ENCODE peak calls at places on chromosomes 7 and 10, in eight cellular contexts. U is choroid plexus epithelial cell, C is AG10803, X is cardiac fibroblast, L is fibroblast of the aortic adventitia, O is fibroblast of lung, D is body of pancreas, M is suprapubic skin. F is an unnamed sample.

GRCh38 chr10:50594012-50594411 is 29.7 kb downstream of the SGMS1 start:
- DNase-seq in C (peak; percentile 87), M (no peak), U (peak; percentile 90), O (peak; percentile 81), D (no peak), L (peak; percentile 89), X (peak; percentile 94), F (peak; percentile 75)

GRCh38 chr10:49254556-49255318 is 44.2 kb upstream of the C10orf71 start:
- DNase-seq in X (no peak), U (no peak), C (no peak), O (no peak), L (no peak), M (no peak), D (no peak), F (no peak)

GRCh38 chr10:9613338-9613737 is 1404.3 kb upstream of the CELF2 start:
- DNase-seq in M (no peak), C (no peak), X (peak; percentile 53), L (no peak), U (peak; percentile 32), O (peak; percentile 26), D (no peak), F (no peak)

GRCh38 chr7:157302314-157302711 is 34.5 kb upstream of the DNAJB6 start:
- DNase-seq in D (peak; percentile 34), C (peak; percentile 63), L (no peak), X (no peak), M (no peak), O (peak; percentile 29), U (no peak), F (no peak)

GRCh38 chr7:111998326-111998725 is 207.9 kb downstream of the DOCK4 start:
- DNase-seq in D (no peak), C (no peak), L (no peak), X (no peak), O (no peak), M (no peak), U (peak; percentile 38), F (no peak)

GRCh38 chr10:69847883-69848282 is 46.2 kb downstream of the COL13A1 start:
- DNase-seq in L (no peak), O (peak; percentile 47), M (no peak), D (no peak), C (peak; percentile 23), X (peak; percentile 30), U (no peak), F (peak; percentile 28)

GRCh38 chr7:121329460-121330052 is 756 bp downstream of the WNT16 start:
- DNase-seq in D (peak; percentile 35), U (peak; percentile 37), M (no peak), O (peak; percentile 23), C (no peak), L (no peak), X (peak; percentile 33), F (no peak)

GRCh38 chr10:15169555-15170407 is 1.3 kb upstream of the NMT2 start:
- DNase-seq in X (no peak), C (peak; percentile 14), O (no peak), U (peak; percentile 24), D (peak; percentile 16), L (no peak), M (no peak), F (no peak)

GRCh38 chr7:130995252-130996081 is 261.5 kb upstream of the KLF14 start:
- DNase-seq in O (peak; percentile 42), C (no peak), X (no peak), U (peak; percentile 43), D (peak; percentile 51), L (no peak), M (no peak), F (peak; percentile 73)

GRCh38 chr7:120856621-120857352 is 1.2 kb downstream of the TSPAN12 start:
- DNase-seq in C (peak; percentile 2), U (peak; percentile 11), O (peak; percentile 9), L (no peak), X (peak; percentile 24), D (peak; percentile 24), M (peak; percentile 67), F (peak; percentile 15)

GRCh38 chr10:131891196-131891928 is 9.4 kb upstream of the PPP2R2D start:
- DNase-seq in U (no peak), D (peak; percentile 41), L (no peak), O (no peak), X (no peak), M (no peak), C (no peak), F (no peak)

GRCh38 chr10:78700413-78700812 is 368.4 kb upstream of the ZMIZ1 start:
- DNase-seq in D (peak; percentile 43), O (no peak), U (peak; percentile 32), L (peak; percentile 44), X (peak; percentile 47), C (peak; percentile 25), M (no peak), F (no peak)

GRCh38 chr10:61900829-61901783 is at the start of gene ARID5B:
- DNase-seq in X (peak; percentile 80), M (no peak), U (peak; percentile 84), L (peak; percentile 79), D (peak; percentile 58), O (peak; percentile 74), C (peak; percentile 72), F (peak; percentile 73)

GRCh38 chr7:45026984-45027773 is 27.2 kb downstream of the CCM2 start:
- DNase-seq in C (peak; percentile 61), L (no peak), O (peak; percentile 14), M (no peak), U (peak; percentile 50), D (no peak), X (peak; percentile 35), F (peak; percentile 30)
- TF ChIP-seq CTCF in C (no peak), L (no peak), O (no peak), M (no peak), U (no peak), D (no peak), X (no peak), F (no peak)

GRCh38 chr7:12970626-12971025 is 283.2 kb downstream of the ARL4A start:
- DNase-seq in M (no peak), U (no peak), X (no peak), C (peak; percentile 3), D (no peak), L (peak; percentile 34), O (no peak), F (no peak)
- H3K4me3 ChIP-seq in M (no peak overlapping the region), U (no peak overlapping the region), X (no peak overlapping the region), C (no peak overlapping the region), D (no peak overlapping the region), L (no peak overlapping the region), O (no peak overlapping the region), F (no peak overlapping the region)

DNA sequence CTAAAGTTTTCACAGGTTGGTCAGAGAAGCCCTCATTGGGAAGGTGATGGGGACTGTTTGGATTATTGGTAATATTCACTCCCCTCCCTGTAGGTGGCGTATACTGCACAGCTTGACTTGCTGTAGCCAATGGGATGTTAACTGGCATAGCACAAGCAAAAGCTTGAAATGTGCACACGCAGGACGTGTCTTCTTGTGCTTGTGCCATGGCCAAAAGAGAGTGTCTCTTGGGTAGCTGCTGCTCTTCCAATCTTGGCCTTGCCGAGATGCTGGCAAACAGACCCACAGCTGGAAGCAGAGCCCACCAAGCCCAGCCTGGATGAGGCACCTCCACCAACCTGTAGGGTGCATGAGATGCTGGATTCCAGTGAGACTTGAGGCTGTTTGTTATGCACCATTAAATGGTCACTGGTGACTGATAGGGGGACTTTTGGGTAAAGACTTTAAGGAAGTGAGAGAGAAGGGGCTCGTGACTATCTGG is 266.0 kb downstream of the GRID1 start:
- DNase-seq in C (peak; percentile 11), D (no peak), M (no peak), O (peak; percentile 7), L (peak; percentile 1), U (peak; percentile 2), X (no peak), F (no peak)
- TF ChIP-seq CTCF in C (peak; percentile 49), D (no peak), M (peak; percentile 28), O (no peak), L (no peak), U (no peak), X (no peak), F (no peak)

GRCh38 chr7:44322631-44323363 is 2.6 kb downstream of the CAMK2B start:
- DNase-seq in D (peak; percentile 43), C (no peak), O (no peak), M (no peak), L (no peak), X (no peak), U (no peak), F (no peak)

GRCh38 chr7:44318296-44318695 is 7.1 kb downstream of the CAMK2B start:
- DNase-seq in D (no peak), X (no peak), O (no peak), U (no peak), L (no peak), M (no peak), C (no peak), F (no peak)

GRCh38 chr7:44321796-44322195 is 3.6 kb downstream of the CAMK2B start:
- DNase-seq in L (no peak), O (no peak), X (no peak), M (no peak), C (no peak), D (no peak), U (no peak), F (no peak)

GRCh38 chr7:44320794-44321371 is 4.5 kb downstream of the CAMK2B start:
- DNase-seq in X (no peak), M (no peak), O (no peak), C (no peak), L (no peak), D (peak; percentile 13), U (peak; percentile 20), F (no peak)

GRCh38 chr7:44320141-44320540 is 5.3 kb downstream of the CAMK2B start:
- DNase-seq in O (no peak), X (no peak), C (no peak), D (no peak), U (no peak), L (no peak), M (no peak), F (no peak)
- H3K4me3 ChIP-seq in O (no peak overlapping the region), X (no peak overlapping the region), C (no peak overlapping the region), D (no peak overlapping the region), U (no peak overlapping the region), L (no peak overlapping the region), M (no peak overlapping the region), F (no peak overlapping the region)

GRCh38 chr7:128459394-128459878 is 3.8 kb downstream of the HILPDA start:
- DNase-seq in C (peak; percentile 67), X (peak; percentile 80), M (no peak), U (peak; percentile 88), O (peak; percentile 64), D (peak; percentile 68), L (peak; percentile 80), F (peak; percentile 80)
- TF ChIP-seq CTCF in C (peak; percentile 83), X (peak; percentile 86), M (peak; percentile 65), U (peak; percentile 83), O (peak; percentile 78), D (peak; percentile 72), L (peak; percentile 87), F (peak; percentile 84)

GRCh38 chr10:24848169-24848688 is 104.2 kb downstream of the PRTFDC1 start:
- DNase-seq in C (no peak), M (no peak), X (peak; percentile 50), D (no peak), L (peak; percentile 62), U (peak; percentile 33), O (no peak), F (peak; percentile 12)
- H3K4me3 ChIP-seq in C (no peak overlapping the region), M (no peak overlapping the region), X (no peak overlapping the region), D (no peak overlapping the region), L (no peak overlapping the region), U (no peak overlapping the region), O (no peak overlapping the region), F (no peak overlapping the region)